ENCODE peak calls at places on chromosomes 12 and 14, in seven cellular contexts. Z, I, C, T, O, U and V are unnamed samples.

GRCh38 chr12:16437281-16437816 is 89.9 kb downstream of the MGST1 start:
- DNase-seq in Z (no peak), I (no peak), C (no peak), O (no peak), T (peak; percentile 3), U (no peak), V (no peak)

GRCh38 chr14:100538566-100539318 is 48.5 kb downstream of the BEGAIN start:
- DNase-seq in Z (no peak), T (no peak), I (no peak), U (no peak), C (peak; percentile 23), O (no peak), V (no peak)

GRCh38 chr14:105641075-105641937 is 114.9 kb downstream of the TMEM121 start:
- DNase-seq in U (no peak), Z (no peak), O (no peak), T (no peak), I (no peak), C (no peak), V (no peak)

GRCh38 chr12:107929436-107929835 is 154.9 kb downstream of the ASCL4 start:
- DNase-seq in Z (no peak), I (peak; percentile 31), O (no peak), C (no peak), T (peak; percentile 23), U (no peak), V (peak; percentile 22)

GRCh38 chr14:59133709-59134108 is 54.8 kb upstream of the DAAM1 start:
- DNase-seq in C (no peak), Z (no peak), I (no peak), T (no peak), U (no peak), O (no peak), V (no peak)

GRCh38 chr14:64855732-64856527 is 23.8 kb downstream of the SPTB start:
- DNase-seq in T (no peak), I (no peak), Z (peak; percentile 31), O (no peak), C (peak; percentile 38), U (no peak), V (no peak)

GRCh38 chr12:11807453-11807852 is 158.0 kb downstream of the ETV6 start:
- DNase-seq in I (no peak), C (no peak), O (no peak), Z (peak; percentile 89), U (no peak), T (no peak), V (no peak)

GRCh38 chr14:102539544-102540309 is 30.2 kb upstream of the ANKRD9 start:
- DNase-seq in T (peak; percentile 89), Z (peak; percentile 96), O (no peak), U (no peak), I (peak; percentile 71), C (peak; percentile 77), V (peak; percentile 49)

GRCh38 chr14:75022655-75023054 is 19.9 kb downstream of the EIF2B2 start:
- DNase-seq in C (peak; percentile 75), U (no peak), O (peak; percentile 1), Z (peak; percentile 8), I (no peak), T (peak; percentile 36), V (no peak)

GRCh38 chr14:56494167-56494566 is 85.4 kb upstream of the TMEM260 start:
- DNase-seq in T (no peak), I (no peak), U (no peak), O (no peak), C (no peak), Z (no peak), V (no peak)

GRCh38 chr14:52888839-52889838 is 61.7 kb downstream of the FERMT2 start:
- DNase-seq in C (no peak), U (no peak), I (no peak), Z (no peak), T (no peak), O (no peak), V (no peak)

GRCh38 chr14:89447182-89447970 is 30.3 kb upstream of the FOXN3 start:
- DNase-seq in I (no peak), U (no peak), T (no peak), O (no peak), C (no peak), Z (no peak), V (no peak)

GRCh38 chr12:34601689-34602088 is 579.4 kb downstream of the ALG10 start:
- DNase-seq in T (no peak), Z (no peak), C (no peak), U (no peak), I (no peak), O (no peak), V (no peak)

GRCh38 chr12:23950011-23950774 is 723 bp upstream of the SOX5 start:
- DNase-seq in O (no peak), U (no peak), C (peak; percentile 11), Z (peak; percentile 54), I (peak; percentile 19), T (no peak), V (peak; percentile 19)

GRCh38 chr14:92988786-92989755 is 66.1 kb downstream of the CHGA start:
- DNase-seq in O (no peak), U (no peak), C (no peak), I (no peak), Z (no peak), T (no peak), V (no peak)

GRCh38 chr14:28875937-28876910 is 109.6 kb downstream of the FOXG1 start:
- DNase-seq in T (no peak), U (no peak), O (no peak), C (no peak), Z (peak; percentile 97), I (no peak), V (no peak)

GRCh38 chr12:19129486-19130223 is at the start of gene PLEKHA5:
- DNase-seq in Z (peak; percentile 81), I (peak; percentile 66), T (peak; percentile 61), O (peak; percentile 8), C (peak; percentile 89), U (peak; percentile 36), V (peak; percentile 51)

GRCh38 chr14:100384819-100385813 is 62.0 kb downstream of the SLC25A47 start:
- DNase-seq in O (no peak), T (peak; percentile 55), I (peak; percentile 76), U (no peak), Z (peak; percentile 41), C (no peak), V (peak; percentile 64)

GRCh38 chr12:2739832-2740641 is 54.7 kb upstream of the FKBP4 start:
- DNase-seq in Z (peak; percentile 15), C (no peak), I (peak; percentile 60), U (no peak), O (no peak), T (peak; percentile 45), V (peak; percentile 13)